ENCODE peak calls at places on chromosomes 11 and 22, in six cellular contexts. H is sigmoid colon, I is WTC11, J is uterus, Z is heart right ventricle, U is endothelial cell. D is an unnamed sample.
A peak's percentile ranks its signal among the peaks of the same experiment; 100 is the strongest.

GRCh38 chr11:43760902-43761301 is 80.4 kb downstream of the HSD17B12 start:
- DNase-seq in U (no peak), Z (no peak), J (no peak), I (no peak), H (no peak), D (no peak)

GRCh38 chr11:2929511-2929879 is 275 bp upstream of the PHLDA2 start:
- DNase-seq in Z (peak; percentile 50), I (peak; percentile 43), U (no peak), H (peak; percentile 72), J (no peak), D (peak; percentile 51)

GRCh38 chr11:125273519-125274000 is 109.0 kb downstream of the PKNOX2 start:
- DNase-seq in H (no peak), I (no peak), U (no peak), Z (no peak), J (no peak), D (no peak)

GRCh38 chr11:96424693-96425092 is 34.9 kb downstream of the JRKL start:
- DNase-seq in U (no peak), I (no peak), J (no peak), Z (no peak), H (no peak), D (no peak)

GRCh38 chr11:67634366-67635230 is 4.9 kb upstream of the NUDT8 start:
- DNase-seq in U (no peak), J (no peak), H (peak; percentile 54), Z (peak; percentile 8), I (peak; percentile 14), D (no peak)

GRCh38 chr11:47391077-47391583 is 12.8 kb upstream of the SPI1 start:
- DNase-seq in H (peak; percentile 77), U (no peak), J (no peak), Z (peak; percentile 48), I (no peak), D (no peak)

GRCh38 chr11:62794201-62794775 is 2.5 kb upstream of the TMEM223 start:
- DNase-seq in Z (no peak), J (no peak), U (no peak), H (no peak), I (no peak), D (no peak)

GRCh38 chr11:77909277-77909676 is 85.2 kb downstream of the INTS4 start:
- DNase-seq in U (no peak), Z (no peak), H (no peak), J (no peak), I (no peak), D (no peak)

GRCh38 chr22:32990187-32990586 is 68.0 kb downstream of the SYN3 start:
- DNase-seq in Z (no peak), H (no peak), I (no peak), J (no peak), U (no peak), D (no peak)

GRCh38 chr11:64373598-64373974 is 14.6 kb downstream of the RPS6KA4 start:
- DNase-seq in H (no peak), U (no peak), I (no peak), J (no peak), Z (no peak), D (no peak)

GRCh38 chr22:47367107-47367690 is 604.7 kb downstream of the TBC1D22A start:
- DNase-seq in H (no peak), I (no peak), J (no peak), U (no peak), Z (no peak), D (no peak)

DNA sequence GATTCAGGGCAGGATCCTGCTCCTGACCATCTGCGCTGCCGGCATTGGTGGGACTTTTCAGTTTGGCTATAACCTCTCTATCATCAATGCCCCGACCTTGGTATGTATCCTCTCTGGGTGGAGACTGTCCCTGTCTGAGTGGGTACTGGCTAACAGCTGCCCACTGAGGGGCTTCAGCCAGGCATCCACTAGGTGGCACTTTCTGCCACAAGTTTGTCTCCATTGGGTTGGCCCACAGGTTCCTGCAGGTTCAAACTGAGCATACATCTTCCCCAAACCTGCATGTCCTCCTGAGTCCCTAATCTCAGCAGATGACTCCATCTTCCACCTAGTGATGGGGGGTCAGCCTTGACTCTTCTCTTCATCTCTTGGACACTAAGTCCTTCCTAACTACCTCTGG is 4.4 kb downstream of the SLC2A11 start:
- DNase-seq in I (peak; percentile 60), H (no peak), Z (no peak), J (no peak), U (peak; percentile 55), D (no peak)
- TF ChIP-seq CTCF in I (no peak), H (no peak), Z (no peak), J (peak; percentile 14), U (peak; percentile 14), D (no peak)

DNA sequence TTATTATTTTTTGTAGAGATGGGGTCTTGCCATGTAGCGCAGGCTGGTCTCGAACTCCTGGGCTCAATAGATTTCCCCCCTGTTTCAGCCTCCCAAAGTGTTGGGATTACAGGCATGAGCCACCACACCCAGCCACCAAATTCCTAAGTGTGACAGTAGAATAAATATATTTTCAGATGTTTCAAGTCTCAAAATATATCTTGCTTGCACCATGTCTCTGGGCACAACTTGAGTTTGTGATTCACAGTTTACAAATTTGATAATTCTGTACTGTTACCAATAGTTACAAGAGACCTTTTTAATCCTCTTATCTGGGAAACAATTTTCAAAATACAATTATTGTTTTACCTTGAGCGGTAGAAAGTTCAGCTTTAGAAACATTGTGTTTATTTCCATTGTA is 19.1 kb downstream of the DCPS start:
- DNase-seq in Z (no peak), H (no peak), I (no peak), U (no peak), J (no peak), D (no peak)
- TF ChIP-seq CTCF in Z (no peak), H (no peak), I (no peak), U (no peak), J (no peak), D (no peak)

GRCh38 chr11:127470485-127470884 is 469.9 kb upstream of the KIRREL3 start:
- DNase-seq in U (peak; percentile 49), H (no peak), Z (no peak), J (no peak), I (peak; percentile 47), D (no peak)
- TF ChIP-seq CTCF in U (peak; percentile 51), H (no peak), Z (no peak), J (no peak), I (no peak), D (no peak)

GRCh38 chr11:130002352-130002845 is at the start of gene PRDM10:
- DNase-seq in I (peak; percentile 87), Z (peak; percentile 94), H (peak; percentile 96), J (peak; percentile 92), U (peak; percentile 87), D (peak; percentile 82)
- TF ChIP-seq CTCF in I (no peak), Z (no peak), H (no peak), J (peak; percentile 33), U (no peak), D (no peak)

D was measured in omental fat pad.